ENCODE peak calls at places on chromosomes 1 and 21, in six cellular contexts. U, K, N, Z, Y and W are unnamed samples.

GRCh38 chr21:36330904-36331303 is 10.9 kb downstream of the MORC3 start:
- DNase-seq in U (no peak), K (no peak), N (peak), Z (peak), Y (peak), W (no peak)

GRCh38 chr1:220492671-220493070 is 35.3 kb upstream of the MARK1 start:
- DNase-seq in U (no peak), K (no peak), N (no peak), Z (no peak), Y (no peak), W (no peak)

GRCh38 chr1:103514920-103515503 is 10.5 kb upstream of the RNPC3 start:
- DNase-seq in U (no peak), K (no peak), N (peak), Z (no peak), Y (peak), W (peak)

GRCh38 chr21:36183144-36183795 is 26.6 kb downstream of the DOP1B start:
- DNase-seq in U (no peak), K (no peak), N (no peak), Z (no peak), Y (no peak), W (no peak)

GRCh38 chr1:66445492-66446181 is 88.3 kb upstream of the SGIP1 start:
- DNase-seq in U (no peak), K (peak), N (peak), Z (peak), Y (no peak), W (no peak)

GRCh38 chr1:211206981-211207380 is 52.2 kb upstream of the RCOR3 start:
- DNase-seq in U (no peak), K (no peak), N (no peak), Z (no peak), Y (no peak), W (no peak)

GRCh38 chr1:193283026-193283425 is 96.6 kb upstream of the B3GALT2 start:
- DNase-seq in U (no peak), K (no peak), N (peak), Z (no peak), Y (peak), W (no peak)

GRCh38 chr1:117301906-117302305 is 65.3 kb upstream of the MAN1A2 start:
- DNase-seq in U (no peak), K (no peak), N (no peak), Z (no peak), Y (no peak), W (no peak)

GRCh38 chr1:2575801-2576663 is 10.5 kb upstream of the PRXL2B start:
- DNase-seq in U (no peak), K (peak), N (no peak), Z (no peak), Y (no peak), W (no peak)

GRCh38 chr1:15417365-15417934 is 7.8 kb downstream of the EFHD2 start:
- DNase-seq in U (no peak), K (peak), N (peak), Z (no peak), Y (no peak), W (peak)

GRCh38 chr21:33265664-33266049 is 510 bp upstream of the IL10RB start:
- DNase-seq in U (no peak), K (peak), N (peak), Z (no peak), Y (peak), W (no peak)

GRCh38 chr1:227155004-227155403 is 163.3 kb downstream of the CDC42BPA start:
- DNase-seq in U (no peak), K (no peak), N (no peak), Z (no peak), Y (no peak), W (no peak)

GRCh38 chr1:34165422-34165921 is 442 bp upstream of the CSMD2 start:
- DNase-seq in U (no peak), K (no peak), N (no peak), Z (no peak), Y (peak), W (no peak)
- H3K4me3 ChIP-seq in U (peak), K (peak), N (no peak), Z (peak), Y (peak), W (peak)

GRCh38 chr1:110148961-110149360 is 1.3 kb upstream of the SLC6A17 start:
- DNase-seq in U (no peak), K (no peak), N (peak), Z (no peak), Y (peak), W (no peak)
- TF ChIP-seq CTCF in U (peak), K (no peak), N (peak), Z (no peak), Y (peak), W (peak)

GRCh38 chr1:178702141-178702540 is 22.9 kb upstream of the RALGPS2 start:
- DNase-seq in U (no peak), K (no peak), N (peak), Z (no peak), Y (no peak), W (no peak)
- H3K4me3 ChIP-seq in U (no peak), K (no peak), N (no peak), Z (no peak), Y (no peak), W (no peak)

DNA sequence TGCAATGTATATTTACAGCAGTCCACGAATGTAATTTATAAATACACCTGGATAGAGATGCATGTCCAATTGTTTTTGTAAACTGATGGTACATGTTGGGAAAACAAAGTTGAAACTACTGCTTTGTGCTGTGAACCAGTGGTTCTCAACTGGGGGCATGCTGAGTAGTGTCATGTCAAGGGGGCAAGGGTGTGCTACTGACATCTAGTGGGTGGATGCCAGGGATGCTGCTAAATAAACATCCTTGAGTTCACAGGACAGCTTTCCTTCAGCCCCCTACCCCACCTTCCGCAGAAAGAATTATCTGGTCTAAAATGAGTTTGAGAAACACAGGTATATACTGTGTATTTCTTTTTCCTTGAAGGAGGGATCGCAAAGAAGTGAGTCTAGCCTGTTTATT is 95.9 kb downstream of the RASAL2 start:
- DNase-seq in U (no peak), K (no peak), N (peak), Z (peak), Y (peak), W (peak)
- TF ChIP-seq CTCF in U (peak), K (peak), N (peak), Z (peak), Y (peak), W (peak)

DNA sequence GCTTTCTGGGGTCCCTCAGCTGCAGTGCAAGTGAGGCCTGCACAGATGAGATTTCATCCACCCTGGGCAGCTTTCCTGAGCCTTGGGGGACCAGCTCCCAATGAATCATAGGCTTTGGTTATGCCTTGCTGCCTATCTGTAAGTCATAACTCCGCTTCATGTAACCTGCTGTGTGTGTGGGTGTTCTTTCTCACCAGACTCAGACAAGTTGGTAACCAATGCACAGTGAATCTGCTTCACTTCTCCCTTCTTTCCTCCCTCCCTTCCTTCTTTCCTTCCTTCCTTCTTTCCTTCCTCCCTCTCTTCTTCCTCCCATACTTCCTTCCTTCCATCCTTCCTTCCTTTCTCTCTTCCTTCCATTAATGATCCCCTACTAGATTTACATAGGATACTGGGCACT is 34.4 kb upstream of the PSMB2 start:
- DNase-seq in U (peak), K (no peak), N (peak), Z (no peak), Y (no peak), W (no peak)
- H3K4me3 ChIP-seq in U (no peak), K (no peak), N (no peak), Z (no peak), Y (no peak), W (no peak)

GRCh38 chr1:39609618-39610331 is 29.7 kb downstream of the HEYL start:
- DNase-seq in U (no peak), K (peak), N (peak), Z (peak), Y (peak), W (no peak)
- TF ChIP-seq CTCF in U (peak), K (peak), N (peak), Z (peak), Y (peak), W (peak)

GRCh38 chr1:245480393-245481120 is 325.8 kb downstream of the KIF26B start:
- DNase-seq in U (no peak), K (no peak), N (no peak), Z (no peak), Y (no peak), W (no peak)
- H3K4me3 ChIP-seq in U (no peak), K (no peak), N (no peak), Z (no peak), Y (no peak), W (no peak)

GRCh38 chr1:228341450-228341813 is 65.2 kb downstream of the TRIM11 start:
- DNase-seq in U (no peak), K (peak), N (no peak), Z (no peak), Y (no peak), W (no peak)

GRCh38 chr1:228339766-228340685 is 66.6 kb downstream of the TRIM11 start:
- DNase-seq in U (no peak), K (peak), N (no peak), Z (no peak), Y (no peak), W (no peak)

GRCh38 chr1:228341814-228342626 is 64.6 kb downstream of the TRIM11 start:
- DNase-seq in U (no peak), K (peak), N (no peak), Z (no peak), Y (no peak), W (no peak)

GRCh38 chr1:228339059-228339704 is 67.5 kb downstream of the TRIM11 start:
- DNase-seq in U (no peak), K (peak), N (no peak), Z (no peak), Y (no peak), W (no peak)

DNA sequence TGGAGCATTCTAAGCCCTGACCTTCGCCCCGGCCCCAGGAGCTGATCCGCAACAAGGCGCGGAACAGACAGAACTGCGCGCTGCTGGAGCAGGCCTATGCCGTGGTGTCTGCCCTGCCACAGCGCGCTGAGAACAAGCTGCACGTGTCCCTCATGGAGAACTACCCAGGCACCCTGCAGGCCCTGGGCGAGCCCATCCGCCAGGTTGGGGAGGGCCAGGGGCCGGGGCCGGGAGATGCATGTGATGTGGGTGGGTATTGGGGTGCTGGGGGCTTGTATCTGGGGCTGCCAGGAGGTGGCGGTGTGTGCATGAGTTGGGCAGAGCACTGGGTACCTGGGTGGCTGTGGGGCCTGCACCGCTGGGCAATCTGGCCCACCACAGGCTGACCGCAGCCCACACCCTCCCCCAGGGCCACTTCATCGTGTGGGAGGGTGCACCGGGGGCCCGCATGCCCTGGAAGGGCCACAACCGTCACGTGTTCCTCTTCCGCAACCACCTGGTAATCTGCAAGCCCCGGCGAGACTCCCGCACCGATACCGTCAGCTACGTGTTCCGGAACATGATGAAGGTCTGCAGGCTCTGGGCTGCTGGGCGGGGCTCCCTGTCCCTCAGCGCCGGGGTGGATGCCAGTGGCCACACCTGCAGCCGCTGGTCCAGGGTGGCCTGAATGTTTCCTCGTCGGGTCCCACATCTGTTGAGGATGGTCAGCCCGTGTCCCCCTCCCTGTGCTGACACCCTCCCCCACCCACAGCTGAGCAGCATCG is 65.8 kb downstream of the TRIM11 start:
- DNase-seq in U (no peak), K (peak), N (no peak), Z (no peak), Y (peak), W (no peak)
- TF ChIP-seq CTCF in U (peak), K (peak), N (peak), Z (no peak), Y (peak), W (no peak)

DNA sequence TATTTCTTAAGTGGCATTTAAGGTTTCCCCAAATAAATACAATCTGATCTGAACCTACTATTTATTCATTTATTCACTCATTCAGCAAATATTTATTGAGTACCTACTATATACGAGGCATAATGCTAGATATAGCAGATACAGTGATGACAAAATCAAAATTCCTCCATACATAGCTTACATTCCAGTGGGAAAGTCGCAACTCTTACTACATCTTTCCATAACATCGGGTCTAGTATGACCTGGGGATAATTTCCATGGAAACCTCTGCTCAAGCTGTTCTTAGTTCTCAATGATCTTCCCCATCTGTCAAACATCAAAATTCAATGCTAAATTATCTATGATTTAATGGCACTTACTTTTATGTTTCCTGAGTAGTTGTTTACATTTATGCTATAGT is 70.8 kb upstream of the PRKACB start:
- DNase-seq in U (no peak), K (no peak), N (peak), Z (no peak), Y (no peak), W (no peak)
- H3K4me3 ChIP-seq in U (no peak), K (no peak), N (no peak), Z (no peak), Y (no peak), W (no peak)

GRCh38 chr1:240987928-240988327 is 369.1 kb downstream of the RGS7 start:
- DNase-seq in U (no peak), K (no peak), N (no peak), Z (no peak), Y (no peak), W (no peak)

GRCh38 chr1:240993004-240993403 is 364.0 kb downstream of the RGS7 start:
- DNase-seq in U (no peak), K (no peak), N (no peak), Z (no peak), Y (no peak), W (no peak)

GRCh38 chr1:240991230-240991629 is 365.8 kb downstream of the RGS7 start:
- DNase-seq in U (no peak), K (no peak), N (no peak), Z (no peak), Y (peak), W (no peak)
- TF ChIP-seq CTCF in U (no peak), K (no peak), N (no peak), Z (no peak), Y (peak), W (no peak)